ENCODE peak calls at places on chromosome 7, in four cellular contexts. C, O, Z and Q are unnamed samples.

GRCh38 chr7:151503902-151504714 is 15.6 kb downstream of the RHEB start:
- DNase-seq in C (no peak), O (peak; percentile 76), Z (no peak), Q (peak; percentile 14)

GRCh38 chr7:106112972-106113421 is 885 bp upstream of the SYPL1 start:
- DNase-seq in C (no peak), O (no peak), Z (no peak), Q (no peak)

GRCh38 chr7:51123322-51124021 is 193.1 kb downstream of the COBL start:
- DNase-seq in C (no peak), O (no peak), Z (peak; percentile 26), Q (no peak)

GRCh38 chr7:13017325-13017853 is 330.0 kb downstream of the ARL4A start:
- DNase-seq in C (peak; percentile 34), O (no peak), Z (no peak), Q (no peak)

GRCh38 chr7:114722562-114722961 is 199.3 kb upstream of the MDFIC start:
- DNase-seq in C (no peak), O (no peak), Z (no peak), Q (no peak)

GRCh38 chr7:44395067-44395466 is 69.7 kb upstream of the CAMK2B start:
- DNase-seq in C (no peak), O (no peak), Z (no peak), Q (no peak)

GRCh38 chr7:31315758-31316157 is 24.8 kb downstream of the NEUROD6 start:
- DNase-seq in C (no peak), O (no peak), Z (no peak), Q (no peak)

GRCh38 chr7:391411-391951 is 101.5 kb downstream of the FOXL3 start:
- DNase-seq in C (no peak), O (no peak), Z (no peak), Q (no peak)

GRCh38 chr7:35987016-35987415 is 166.0 kb upstream of the EEPD1 start:
- DNase-seq in C (no peak), O (no peak), Z (no peak), Q (no peak)

GRCh38 chr7:50687575-50688261 is 95.0 kb downstream of the GRB10 start:
- DNase-seq in C (no peak), O (no peak), Z (no peak), Q (no peak)